ENCODE peak calls at places on chromosomes 4 and X, in seven cellular contexts. L is left ventricle myocardium inferior, X is pulmonary artery endothelial cell, D is NCI-H1436, H is IMR-90, C is activated T-helper 1 cell treated with Interleukin-2 at 50 U/mL for 16 hours, A is T-helper 1 cell. S is an unnamed sample.

GRCh38 chr4:150451883-150452282 is 130.1 kb upstream of the MAB21L2 start:
- DNase-seq in A (no peak), H (no peak), C (no peak), X (no peak), D (no peak), L (no peak), S (no peak)

GRCh38 chrX:47351706-47352105 is 18.7 kb upstream of the ZNF157 start:
- DNase-seq in H (peak), A (no peak), D (no peak), C (no peak), L (no peak), X (no peak), S (no peak)

GRCh38 chr4:141464366-141464765 is 172.0 kb upstream of the IL15 start:
- DNase-seq in X (no peak), D (no peak), C (no peak), A (no peak), H (no peak), L (no peak), S (no peak)

GRCh38 chr4:89519771-89520170 is 212.2 kb upstream of the GPRIN3 start:
- DNase-seq in L (no peak), A (no peak), C (no peak), H (no peak), X (no peak), D (no peak), S (no peak)

GRCh38 chr4:151199496-151200190 is 77.3 kb upstream of the PRSS48 start:
- DNase-seq in X (no peak), D (no peak), L (no peak), C (no peak), H (no peak), A (no peak), S (no peak)

GRCh38 chrX:44431206-44431605 is 87.7 kb upstream of the EFHC2 start:
- DNase-seq in H (peak), D (no peak), L (no peak), A (no peak), C (no peak), X (no peak), S (peak)

GRCh38 chr4:186792994-186793393 is 69.3 kb upstream of the FAT1 start:
- DNase-seq in A (no peak), L (no peak), C (no peak), X (no peak), D (no peak), H (peak), S (peak)

GRCh38 chr4:157791236-157791635 is 381.6 kb downstream of the GASK1B start:
- DNase-seq in H (no peak), A (no peak), L (no peak), C (no peak), D (no peak), X (no peak), S (no peak)

GRCh38 chr4:172962564-172963353 is 205.9 kb upstream of the GALNT7 start:
- DNase-seq in L (no peak), D (peak), A (no peak), X (no peak), H (peak), C (no peak), S (peak)

GRCh38 chr4:24164054-24164453 is 274.2 kb upstream of the PPARGC1A start:
- DNase-seq in H (peak), D (no peak), L (no peak), X (no peak), C (no peak), A (no peak), S (no peak)

GRCh38 chr4:85707591-85707990 is 232.6 kb downstream of the ARHGAP24 start:
- DNase-seq in X (no peak), C (no peak), D (no peak), A (no peak), H (no peak), L (no peak), S (no peak)

GRCh38 chrX:149569770-149570169 is 17.5 kb downstream of the MAGEA9B start:
- DNase-seq in C (no peak), X (no peak), D (no peak), L (no peak), A (peak), H (no peak), S (no peak)

GRCh38 chr4:504076-504475 is 5.1 kb downstream of the PIGG start:
- DNase-seq in C (no peak), D (no peak), H (no peak), A (no peak), L (no peak), X (no peak), S (no peak)

GRCh38 chrX:131752493-131753198 is 208.8 kb downstream of the OR13H1 start:
- DNase-seq in X (peak), H (peak), L (no peak), A (peak), D (no peak), C (peak), S (no peak)

GRCh38 chrX:120617996-120618630 is 11.7 kb downstream of the C1GALT1C1 start:
- DNase-seq in L (no peak), D (no peak), A (no peak), H (no peak), C (no peak), X (no peak), S (no peak)

GRCh38 chr4:173420324-173420752 is 21.4 kb upstream of the SCRG1 start:
- DNase-seq in X (no peak), L (no peak), C (no peak), H (peak), D (peak), A (peak), S (no peak)

GRCh38 chr4:26406346-26406975 is 83.8 kb downstream of the CCKAR start:
- DNase-seq in A (peak), X (no peak), L (no peak), H (peak), D (no peak), C (no peak), S (no peak)

GRCh38 chr4:76748649-76749048 is 149.3 kb downstream of the SOWAHB start:
- DNase-seq in A (peak), X (no peak), C (no peak), D (peak), L (no peak), H (peak), S (peak)

GRCh38 chr4:113971706-113972360 is 7.6 kb downstream of the ARSJ start:
- DNase-seq in D (no peak), X (no peak), H (peak), C (no peak), L (no peak), A (no peak), S (no peak)

GRCh38 chr4:108601096-108601495 is 19.3 kb upstream of the RPL34 start:
- DNase-seq in H (no peak), A (no peak), C (no peak), L (no peak), X (no peak), D (no peak), S (no peak)

GRCh38 chr4:140250989-140251552 is 97.1 kb upstream of the MAML3 start:
- DNase-seq in X (no peak), L (no peak), C (no peak), H (no peak), A (peak), D (no peak), S (no peak)

GRCh38 chr4:140628016-140628415 is 59.3 kb upstream of the UCP1 start:
- DNase-seq in D (no peak), H (no peak), A (no peak), L (no peak), C (no peak), X (no peak), S (no peak)

GRCh38 chr4:178309890-178310289 is 867.7 kb upstream of the AGA start:
- DNase-seq in A (no peak), C (no peak), D (no peak), X (no peak), H (no peak), L (no peak), S (no peak)

GRCh38 chrX:45850775-45851433 is 650.2 kb upstream of the DIPK2B start:
- DNase-seq in X (no peak), D (no peak), C (peak), H (peak), A (peak), L (no peak), S (peak)

S was measured in A549.